ENCODE peak calls at places on chromosomes 1 and 21, in four cellular contexts. O, Z, E and J are unnamed samples.

GRCh38 chr1:19639999-19640362 is 4.1 kb upstream of the NBL1 start:
- DNase-seq in E (no peak), O (no peak), Z (no peak), J (no peak)

GRCh38 chr21:28548291-28548690 is 444.4 kb downstream of the LTN1 start:
- DNase-seq in Z (no peak), O (no peak), E (no peak), J (no peak)

GRCh38 chr1:246067432-246068021 is 439.6 kb downstream of the SMYD3 start:
- DNase-seq in E (no peak), Z (no peak), O (no peak), J (no peak)

GRCh38 chr21:34579411-34579810 is 35.5 kb downstream of the RCAN1 start:
- DNase-seq in O (no peak), Z (no peak), E (no peak), J (no peak)

GRCh38 chr21:25342811-25343210 is 264.5 kb downstream of the MRPL39 start:
- DNase-seq in O (no peak), Z (no peak), E (no peak), J (no peak)

GRCh38 chr1:40793617-40794016 is 10.0 kb downstream of the KCNQ4 start:
- DNase-seq in E (no peak), Z (no peak), O (no peak), J (no peak)

GRCh38 chr1:1819762-1820161 is 41.5 kb upstream of the NADK start:
- DNase-seq in Z (no peak), E (no peak), O (no peak), J (no peak)

GRCh38 chr1:173356211-173356762 is 120.8 kb upstream of the PRDX6 start:
- DNase-seq in Z (no peak), E (no peak), O (no peak), J (no peak)

GRCh38 chr1:187275346-187275745 is 446.6 kb downstream of the PLA2G4A start:
- DNase-seq in E (no peak), O (no peak), Z (no peak), J (no peak)

GRCh38 chr21:44701541-44701940 is 4.6 kb downstream of the KRTAP10-12 start:
- DNase-seq in Z (peak; percentile 20), O (no peak), E (peak; percentile 48), J (no peak)

GRCh38 chr1:13802782-13803545 is 103.0 kb downstream of the PRDM2 start:
- DNase-seq in E (no peak), Z (no peak), O (no peak), J (no peak)

GRCh38 chr1:11964656-11965055 is 15.6 kb upstream of the MFN2 start:
- DNase-seq in O (no peak), Z (no peak), E (no peak), J (no peak)

GRCh38 chr1:60428161-60428560 is 354.6 kb upstream of the C1orf87 start:
- DNase-seq in E (no peak), Z (no peak), O (no peak), J (no peak)

GRCh38 chr1:218344814-218345672 is at the start of gene TGFB2:
- DNase-seq in O (peak; percentile 75), Z (no peak), E (no peak), J (no peak)

GRCh38 chr1:7592120-7592798 is 178.8 kb upstream of the VAMP3 start:
- DNase-seq in O (no peak), E (peak; percentile 26), Z (no peak), J (no peak)

GRCh38 chr1:116462722-116463121 is 89.7 kb downstream of the ATP1A1 start:
- DNase-seq in O (no peak), E (no peak), Z (no peak), J (no peak)

GRCh38 chr1:113007706-113008364 is 51.8 kb upstream of the SLC16A1 start:
- DNase-seq in O (no peak), Z (no peak), E (no peak), J (no peak)

GRCh38 chr21:15128267-15128666 is 63.5 kb upstream of the NRIP1 start:
- DNase-seq in Z (no peak), E (no peak), O (no peak), J (no peak)

GRCh38 chr21:38661296-38662223 is 144.2 kb upstream of the ETS2 start:
- DNase-seq in O (no peak), Z (peak; percentile 67), E (peak; percentile 68), J (peak; percentile 46)

GRCh38 chr21:33360871-33361602 is 36.3 kb downstream of the IFNAR1 start:
- DNase-seq in O (peak; percentile 89), Z (peak; percentile 71), E (peak; percentile 96), J (peak; percentile 94)

GRCh38 chr1:61253059-61253735 is 170.8 kb downstream of the NFIA start:
- DNase-seq in Z (no peak), O (peak; percentile 93), E (no peak), J (no peak)

GRCh38 chr1:77571642-77572041 is 110.8 kb downstream of the ZZZ3 start:
- DNase-seq in E (no peak), Z (no peak), O (no peak), J (no peak)

GRCh38 chr1:182101415-182102041 is 40.0 kb upstream of the ZNF648 start:
- DNase-seq in Z (no peak), O (no peak), E (peak; percentile 76), J (peak; percentile 84)

GRCh38 chr1:119279441-119280415 is 88.9 kb upstream of the HAO2 start:
- DNase-seq in Z (peak; percentile 5), E (no peak), O (no peak), J (no peak)

GRCh38 chr1:160607051-160608032 is 28.0 kb upstream of the CD84 start:
- DNase-seq in Z (peak; percentile 33), E (no peak), O (peak; percentile 86), J (peak; percentile 45)

GRCh38 chr1:113195115-113195845 is 122.3 kb downstream of the LRIG2 start:
- DNase-seq in O (no peak), E (no peak), Z (no peak), J (no peak)

GRCh38 chr1:7692038-7692437 is 79.1 kb upstream of the VAMP3 start:
- DNase-seq in O (no peak), E (no peak), Z (no peak), J (no peak)

GRCh38 chr1:193123751-193124150 is 1.9 kb downstream of the CDC73 start:
- DNase-seq in Z (no peak), E (no peak), O (no peak), J (no peak)
- TF ChIP-seq TEAD4 in Z (no peak), E (no peak), O (no peak), J (no peak)

DNA sequence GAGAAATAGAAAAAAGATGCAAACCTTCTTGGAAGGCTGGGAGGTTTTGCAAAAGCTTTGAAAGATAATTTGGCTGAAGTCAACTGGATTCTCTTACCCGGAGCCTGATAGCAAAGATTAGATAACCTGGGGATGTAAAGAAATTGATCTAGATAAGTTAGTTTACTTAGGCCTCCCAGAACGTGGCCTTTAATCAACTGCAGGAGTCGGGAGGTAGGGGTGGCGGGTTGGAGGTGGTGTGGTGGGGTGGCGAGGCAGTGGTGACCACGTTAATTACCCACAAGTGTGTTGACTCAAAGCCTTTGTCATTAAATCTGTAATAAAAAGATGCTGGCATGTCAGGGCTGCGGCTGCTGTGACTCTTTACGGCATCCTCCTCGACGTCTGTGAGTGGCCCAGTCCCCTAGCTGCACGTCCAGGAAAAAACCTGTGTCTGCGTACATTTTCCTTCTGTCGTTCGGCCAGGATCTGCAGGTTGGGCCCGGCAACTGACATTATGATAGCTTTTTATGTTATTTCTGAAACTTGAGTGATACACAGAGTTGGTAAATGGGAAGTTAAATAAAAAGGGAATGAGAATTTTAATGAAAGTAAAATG is 51.1 kb upstream of the B3GALT2 start:
- DNase-seq in O (no peak), E (no peak), Z (no peak), J (no peak)
- TF ChIP-seq TEAD4 in O (no peak), E (no peak), Z (no peak), J (no peak)

GRCh38 chr1:156075775-156076204 is 6.5 kb downstream of the MEX3A start:
- DNase-seq in Z (no peak), E (no peak), O (peak; percentile 43), J (no peak)

GRCh38 chr1:156077430-156077760 is 4.9 kb downstream of the MEX3A start:
- DNase-seq in O (no peak), Z (no peak), E (no peak), J (no peak)

GRCh38 chr1:156075158-156075557 is 7.1 kb downstream of the MEX3A start:
- DNase-seq in O (peak; percentile 29), E (no peak), Z (no peak), J (no peak)

GRCh38 chr1:156078728-156079127 is 3.5 kb downstream of the MEX3A start:
- DNase-seq in O (no peak), E (no peak), Z (no peak), J (no peak)

GRCh38 chr1:156076609-156077429 is 5.4 kb downstream of the MEX3A start:
- DNase-seq in E (peak; percentile 84), O (no peak), Z (no peak), J (peak; percentile 65)
- TF ChIP-seq TEAD4 in E (no peak), O (no peak), Z (no peak), J (no peak)

GRCh38 chr1:108639899-108640560 is 20.9 kb downstream of the HENMT1 start:
- DNase-seq in Z (no peak), E (no peak), O (peak; percentile 22), J (no peak)

DNA sequence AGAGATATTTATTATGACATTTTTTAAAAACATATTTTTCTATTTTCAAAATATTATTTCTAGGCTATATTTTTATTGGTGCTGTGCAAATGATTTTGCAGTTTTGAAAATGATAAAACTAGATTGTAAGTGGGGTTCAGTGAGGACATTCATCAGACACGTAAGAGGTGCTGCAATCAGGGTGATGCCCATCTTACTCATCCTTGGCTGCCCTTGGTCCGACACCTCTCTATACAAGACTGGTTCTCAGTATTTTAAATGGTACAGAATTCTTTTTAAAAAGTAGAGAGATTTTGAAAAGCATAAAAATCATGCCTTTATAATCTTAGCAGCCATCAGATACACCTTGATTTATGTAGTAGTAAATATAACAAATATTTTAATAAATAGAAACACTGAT is 24.0 kb downstream of the HENMT1 start:
- DNase-seq in E (no peak), Z (no peak), O (no peak), J (no peak)
- TF ChIP-seq TEAD4 in E (no peak), Z (no peak), O (no peak), J (no peak)